ENCODE peak calls at places on chromosomes 1 and 21, in ten cellular contexts. X, Z, I, T, B, H, U, S, F and C are unnamed samples.

GRCh38 chr1:61337981-61338848 is 255.9 kb downstream of the NFIA start:
- DNase-seq in X (peak; percentile 78), Z (peak; percentile 20), I (no peak), T (peak; percentile 83), B (peak; percentile 96), H (peak; percentile 82), U (peak; percentile 28), S (peak; percentile 77), F (no peak), C (peak; percentile 66)

GRCh38 chr1:199551967-199552565 is 475.4 kb upstream of the NR5A2 start:
- DNase-seq in X (no peak), Z (peak; percentile 13), I (peak; percentile 70), T (peak; percentile 81), B (no peak), H (peak; percentile 80), U (peak; percentile 58), S (peak; percentile 58), F (no peak), C (peak; percentile 65)

GRCh38 chr1:108049083-108049819 is 84.3 kb upstream of the VAV3 start:
- DNase-seq in X (peak; percentile 76), Z (peak; percentile 10), I (peak; percentile 34), T (peak; percentile 76), B (no peak), H (no peak), U (peak; percentile 25), S (no peak), F (no peak), C (peak; percentile 9)

GRCh38 chr21:28537371-28538079 is 455.2 kb downstream of the LTN1 start:
- DNase-seq in X (no peak), Z (no peak), I (no peak), T (no peak), B (no peak), H (no peak), U (no peak), S (no peak), F (no peak), C (no peak)

GRCh38 chr1:19421365-19421764 is 64.0 kb downstream of the CAPZB start:
- DNase-seq in X (no peak), Z (no peak), I (no peak), T (no peak), B (no peak), H (no peak), U (no peak), S (no peak), F (no peak), C (no peak)

GRCh38 chr1:214143015-214143775 is 137.8 kb upstream of the SMYD2 start:
- DNase-seq in X (no peak), Z (no peak), I (no peak), T (peak; percentile 26), B (no peak), H (no peak), U (no peak), S (no peak), F (no peak), C (no peak)

GRCh38 chr1:10604966-10605365 is 130.2 kb downstream of the PEX14 start:
- DNase-seq in X (no peak), Z (no peak), I (no peak), T (no peak), B (no peak), H (no peak), U (no peak), S (no peak), F (no peak), C (no peak)

GRCh38 chr1:21322681-21323016 is 32.4 kb upstream of the ECE1 start:
- DNase-seq in X (no peak), Z (no peak), I (no peak), T (no peak), B (no peak), H (no peak), U (no peak), S (no peak), F (no peak), C (no peak)

GRCh38 chr1:104132386-104132973 is 382.8 kb downstream of the AMY1C start:
- DNase-seq in X (no peak), Z (no peak), I (peak; percentile 31), T (peak; percentile 74), B (peak; percentile 17), H (peak; percentile 67), U (peak; percentile 17), S (no peak), F (no peak), C (no peak)

GRCh38 chr1:247077768-247078314 is 770 bp downstream of the ZNF670 start:
- DNase-seq in X (no peak), Z (no peak), I (peak; percentile 6), T (peak; percentile 39), B (no peak), H (peak; percentile 3), U (no peak), S (no peak), F (no peak), C (no peak)

GRCh38 chr1:20678599-20678998 is 17.4 kb upstream of the DDOST start:
- DNase-seq in X (no peak), Z (no peak), I (peak; percentile 84), T (no peak), B (no peak), H (no peak), U (no peak), S (no peak), F (no peak), C (no peak)

GRCh38 chr1:203760506-203760905 is 4.5 kb upstream of the LAX1 start:
- DNase-seq in X (no peak), Z (no peak), I (no peak), T (no peak), B (no peak), H (no peak), U (no peak), S (no peak), F (no peak), C (no peak)

GRCh38 chr1:54277451-54278355 is 77.7 kb downstream of the MRPL37 start:
- DNase-seq in X (no peak), Z (no peak), I (peak; percentile 52), T (no peak), B (peak; percentile 53), H (no peak), U (no peak), S (no peak), F (no peak), C (no peak)

GRCh38 chr1:184533049-184533448 is 146.2 kb downstream of the C1orf21 start:
- DNase-seq in X (no peak), Z (no peak), I (peak; percentile 42), T (peak; percentile 72), B (no peak), H (no peak), U (no peak), S (no peak), F (no peak), C (no peak)

GRCh38 chr1:15406911-15407559 is 2.7 kb upstream of the EFHD2 start:
- DNase-seq in X (no peak), Z (no peak), I (no peak), T (no peak), B (no peak), H (no peak), U (no peak), S (peak; percentile 65), F (no peak), C (no peak)

GRCh38 chr1:116122955-116123757 is 12.0 kb downstream of the MAB21L3 start:
- DNase-seq in X (no peak), Z (peak; percentile 40), I (no peak), T (no peak), B (no peak), H (no peak), U (no peak), S (peak; percentile 68), F (no peak), C (no peak)